ENCODE peak calls at places on chromosomes 2 and 18, in four cellular contexts. R, J, N and D are unnamed samples.
A peak's percentile ranks its signal among the peaks of the same experiment; 100 is the strongest.

GRCh38 chr2:240319855-240320560 is 115.5 kb upstream of the GPC1 start:
- DNase-seq in R (no peak), J (peak; percentile 51), N (peak; percentile 61), D (no peak)

GRCh38 chr2:179822540-179822939 is 38.9 kb downstream of the ZNF385B start:
- DNase-seq in R (no peak), J (no peak), N (no peak), D (no peak)

GRCh38 chr18:74259332-74259731 is 32.4 kb downstream of the CYB5A start:
- DNase-seq in R (no peak), J (no peak), N (no peak), D (no peak)

GRCh38 chr2:73284296-73285161 is at the start of gene FBXO41:
- DNase-seq in R (peak; percentile 89), J (no peak), N (no peak), D (peak; percentile 95)

GRCh38 chr2:219010162-219010756 is 17.0 kb upstream of the CRYBA2 start:
- DNase-seq in R (peak; percentile 58), J (no peak), N (no peak), D (no peak)

GRCh38 chr2:230674401-230674800 is 38.2 kb upstream of the CAB39 start:
- DNase-seq in R (no peak), J (no peak), N (no peak), D (no peak)

GRCh38 chr18:59460060-59460395 is 101.0 kb upstream of the LMAN1 start:
- DNase-seq in R (no peak), J (no peak), N (no peak), D (no peak)

GRCh38 chr18:79788096-79789085 is 9.3 kb upstream of the KCNG2 start:
- DNase-seq in R (no peak), J (no peak), N (no peak), D (no peak)

GRCh38 chr18:44701227-44701626 is 20.5 kb downstream of the SETBP1 start:
- DNase-seq in R (no peak), J (no peak), N (peak; percentile 32), D (no peak)

GRCh38 chr18:12336887-12337286 is 28.8 kb downstream of the TUBB6 start:
- DNase-seq in R (no peak), J (no peak), N (no peak), D (no peak)

GRCh38 chr2:20452551-20452950 is 5.7 kb downstream of the RHOB start:
- DNase-seq in R (no peak), J (peak; percentile 60), N (peak; percentile 32), D (no peak)

GRCh38 chr2:218833023-218833609 is 1.5 kb upstream of the PRKAG3 start:
- DNase-seq in R (no peak), J (no peak), N (no peak), D (no peak)

GRCh38 chr2:147149589-147150245 is 695.1 kb upstream of the ACVR2A start:
- DNase-seq in R (no peak), J (no peak), N (no peak), D (no peak)

GRCh38 chr2:10332402-10333246 is 29.9 kb downstream of the HPCAL1 start:
- DNase-seq in R (peak; percentile 77), J (no peak), N (no peak), D (no peak)

GRCh38 chr18:55321268-55322175 is 266.5 kb downstream of the TCF4 start:
- DNase-seq in R (peak; percentile 57), J (no peak), N (peak; percentile 95), D (no peak)

GRCh38 chr2:44946681-44947360 is 5.3 kb downstream of the SIX3 start:
- DNase-seq in R (no peak), J (no peak), N (no peak), D (no peak)

GRCh38 chr2:238573916-238574315 is 147.2 kb downstream of the ASB1 start:
- DNase-seq in R (no peak), J (no peak), N (no peak), D (no peak)

GRCh38 chr18:79941473-79942119 is 9.9 kb downstream of the SLC66A2 start:
- DNase-seq in R (no peak), J (no peak), N (no peak), D (no peak)

GRCh38 chr2:138814123-138814883 is 34.1 kb upstream of the NXPH2 start:
- DNase-seq in R (no peak), J (no peak), N (no peak), D (no peak)

GRCh38 chr2:144507441-144508161 is 12.3 kb downstream of the ZEB2 start:
- DNase-seq in R (no peak), J (no peak), N (no peak), D (no peak)

GRCh38 chr2:129779783-129780182 is 199.7 kb upstream of the RAB6C start:
- DNase-seq in R (no peak), J (no peak), N (no peak), D (no peak)

GRCh38 chr2:236535024-236535423 is 34.6 kb upstream of the ACKR3 start:
- DNase-seq in R (no peak), J (peak; percentile 61), N (no peak), D (no peak)

GRCh38 chr2:177036754-177037153 is 175.8 kb upstream of the HNRNPA3 start:
- DNase-seq in R (no peak), J (no peak), N (no peak), D (no peak)

GRCh38 chr2:141570474-141571131 is 560.2 kb downstream of the LRP1B start:
- DNase-seq in R (no peak), J (no peak), N (no peak), D (no peak)

GRCh38 chr2:45466045-45466444 is 145.0 kb downstream of the SRBD1 start:
- DNase-seq in R (no peak), J (no peak), N (no peak), D (no peak)

GRCh38 chr2:71640459-71640858 is 187.1 kb downstream of the DYSF start:
- DNase-seq in R (no peak), J (no peak), N (no peak), D (no peak)

GRCh38 chr2:151197184-151198070 is 64.2 kb downstream of the RBM43 start:
- DNase-seq in R (peak; percentile 4), J (no peak), N (no peak), D (no peak)

GRCh38 chr18:21636769-21637168 is 24.7 kb downstream of the SNRPD1 start:
- DNase-seq in R (no peak), J (no peak), N (no peak), D (no peak)

GRCh38 chr2:237358721-237359595 is 55.0 kb downstream of the COL6A3 start:
- DNase-seq in R (no peak), J (no peak), N (no peak), D (no peak)

GRCh38 chr2:234446404-234447076 is 50.3 kb downstream of the ARL4C start:
- DNase-seq in R (peak; percentile 90), J (no peak), N (peak; percentile 68), D (peak; percentile 90)

GRCh38 chr2:161975062-161975812 is 98.8 kb downstream of the DPP4 start:
- DNase-seq in R (no peak), J (no peak), N (no peak), D (no peak)

GRCh38 chr2:229591611-229592010 is 122.7 kb downstream of the DNER start:
- DNase-seq in R (no peak), J (no peak), N (no peak), D (no peak)

GRCh38 chr18:55404811-55405654 is 183.0 kb downstream of the TCF4 start:
- DNase-seq in R (no peak), J (no peak), N (no peak), D (no peak)

GRCh38 chr2:12606472-12607000 is 110.2 kb upstream of the TRIB2 start:
- DNase-seq in R (no peak), J (no peak), N (no peak), D (no peak)

GRCh38 chr2:85308951-85309555 is 18.7 kb downstream of the TGOLN2 start:
- DNase-seq in R (peak; percentile 40), J (no peak), N (peak; percentile 34), D (no peak)

GRCh38 chr2:113218283-113219091 is 44.7 kb downstream of the PSD4 start:
- DNase-seq in R (no peak), J (no peak), N (peak; percentile 33), D (no peak)